ENCODE peak calls at places on chromosomes 4 and X, in five cellular contexts. Z, K, P, B and W are unnamed samples.

GRCh38 chrX:136192839-136193414 is 45.6 kb downstream of the FHL1 start:
- DNase-seq in Z (peak; percentile 24), B (no peak), P (peak; percentile 82), K (no peak), W (no peak)

GRCh38 chr4:151678048-151678853 is 82.6 kb downstream of the GATB start:
- DNase-seq in K (no peak), Z (no peak), B (no peak), P (no peak), W (no peak)

GRCh38 chr4:24923550-24923949 is 10.7 kb upstream of the CCDC149 start:
- DNase-seq in P (no peak), K (no peak), Z (no peak), B (no peak), W (no peak)

GRCh38 chr4:101669138-101669831 is 121.2 kb upstream of the BANK1 start:
- DNase-seq in B (no peak), K (no peak), P (peak; percentile 3), Z (no peak), W (no peak)

GRCh38 chrX:153925387-153925738 is 701 bp downstream of the ARHGAP4 start:
- DNase-seq in Z (no peak), B (no peak), P (no peak), K (no peak), W (no peak)

GRCh38 chr4:144310535-144310934 is 170.0 kb upstream of the GYPA start:
- DNase-seq in K (no peak), P (no peak), Z (no peak), B (no peak), W (no peak)

GRCh38 chr4:87732033-87732770 is 67.2 kb upstream of the IBSP start:
- DNase-seq in K (no peak), P (peak; percentile 6), Z (peak; percentile 7), B (no peak), W (no peak)

GRCh38 chrX:68829594-68830485 is 1.0 kb downstream of the EFNB1 start:
- DNase-seq in B (peak; percentile 59), P (peak; percentile 48), K (no peak), Z (no peak), W (no peak)

GRCh38 chr4:125573368-125573767 is 258.6 kb downstream of the FAT4 start:
- DNase-seq in K (no peak), B (no peak), P (no peak), Z (no peak), W (no peak)

GRCh38 chr4:13143704-13144103 is 340.4 kb downstream of the RAB28 start:
- DNase-seq in K (no peak), Z (no peak), B (no peak), P (no peak), W (no peak)

GRCh38 chr4:74157116-74157742 is 689 bp upstream of the MTHFD2L start:
- DNase-seq in B (no peak), P (peak; percentile 59), Z (peak; percentile 11), K (no peak), W (no peak)

GRCh38 chr4:15894393-15894792 is 44.1 kb downstream of the FGFBP1 start:
- DNase-seq in B (no peak), Z (no peak), P (no peak), K (no peak), W (no peak)

GRCh38 chrX:19344661-19345060 is 934 bp downstream of the PDHA1 start:
- DNase-seq in Z (no peak), B (no peak), K (no peak), P (no peak), W (no peak)

GRCh38 chr4:88757776-88758175 is 60.1 kb upstream of the NAP1L5 start:
- DNase-seq in Z (no peak), K (no peak), P (no peak), B (no peak), W (no peak)

GRCh38 chr4:102341201-102341600 is 4.1 kb downstream of the SLC39A8 start:
- DNase-seq in P (no peak), K (no peak), Z (no peak), B (no peak), W (no peak)

GRCh38 chrX:72526534-72527508 is 45.8 kb downstream of the HDAC8 start:
- DNase-seq in K (no peak), P (no peak), Z (no peak), B (no peak), W (no peak)

GRCh38 chr4:154779362-154779947 is 1.6 kb upstream of the RBM46 start:
- DNase-seq in B (no peak), Z (peak; percentile 52), P (peak; percentile 39), K (no peak), W (no peak)

GRCh38 chr4:2142630-2143427 is 83.7 kb downstream of the NAT8L start:
- DNase-seq in Z (no peak), P (peak; percentile 25), K (no peak), B (no peak), W (no peak)

GRCh38 chr4:55512922-55513571 is 33.7 kb downstream of the CLOCK start:
- DNase-seq in K (no peak), Z (no peak), B (no peak), P (peak; percentile 7), W (no peak)

GRCh38 chr4:188002751-188003150 is 7.2 kb downstream of the ZFP42 start:
- DNase-seq in Z (no peak), K (no peak), P (no peak), B (no peak), W (no peak)

GRCh38 chr4:189835505-189835904 is 105.2 kb upstream of the FRG1 start:
- DNase-seq in Z (no peak), K (no peak), P (no peak), B (no peak), W (no peak)

GRCh38 chr4:92184566-92184965 is 119.2 kb upstream of the GRID2 start:
- DNase-seq in K (no peak), Z (no peak), B (no peak), P (no peak), W (no peak)